ENCODE peak calls at places on chromosomes 13 and 19, in six cellular contexts. One of them, this sample, is unnamed.

GRCh38 chr13:43846496-43846895 is 33.0 kb downstream of the CCDC122 start:
- DNase-seq in H9: no peak
- DNase-seq in H1: no peak
- DNase-seq in mesenchymal stem cell: peak
- DNase-seq in neuronal stem cell: no peak
- DNase-seq in IMR-90: peak
- DNase-seq in this sample: peak

GRCh38 chr13:108728370-108728769 is 99.0 kb downstream of the MYO16 start:
- DNase-seq in neuronal stem cell: no peak
- DNase-seq in H9: peak
- DNase-seq in IMR-90: no peak
- DNase-seq in mesenchymal stem cell: no peak
- DNase-seq in H1: peak
- DNase-seq in this sample: peak

GRCh38 chr19:32977269-32977668 is 5.2 kb downstream of the FAAP24 start:
- DNase-seq in mesenchymal stem cell: peak
- DNase-seq in H9: no peak
- DNase-seq in neuronal stem cell: no peak
- DNase-seq in H1: no peak
- DNase-seq in IMR-90: peak
- DNase-seq in this sample: no peak

GRCh38 chr13:110617326-110618072 is 2.2 kb downstream of the NAXD start:
- DNase-seq in H9: no peak
- DNase-seq in H1: no peak
- DNase-seq in mesenchymal stem cell: peak
- DNase-seq in IMR-90: peak
- DNase-seq in neuronal stem cell: no peak
- DNase-seq in this sample: no peak

GRCh38 chr13:40438999-40439797 is 227.2 kb downstream of the FOXO1 start:
- DNase-seq in IMR-90: no peak
- DNase-seq in neuronal stem cell: no peak
- DNase-seq in mesenchymal stem cell: peak
- DNase-seq in H9: no peak
- DNase-seq in H1: no peak
- DNase-seq in this sample: peak

GRCh38 chr13:48539550-48539949 is 6.7 kb upstream of the RCBTB2 start:
- DNase-seq in neuronal stem cell: no peak
- DNase-seq in H9: no peak
- DNase-seq in IMR-90: no peak
- DNase-seq in mesenchymal stem cell: no peak
- DNase-seq in H1: no peak
- DNase-seq in this sample: no peak

GRCh38 chr19:47240996-47241918 is 10.3 kb upstream of the BBC3 start:
- DNase-seq in H9: peak
- DNase-seq in neuronal stem cell: no peak
- DNase-seq in H1: peak
- DNase-seq in IMR-90: peak
- DNase-seq in mesenchymal stem cell: peak
- DNase-seq in this sample: peak

GRCh38 chr19:40982594-40983101 is 8.4 kb upstream of the CYP2B6 start:
- DNase-seq in H9: peak
- DNase-seq in H1: peak
- DNase-seq in neuronal stem cell: no peak
- DNase-seq in IMR-90: peak
- DNase-seq in mesenchymal stem cell: no peak
- DNase-seq in this sample: no peak

GRCh38 chr19:46202872-46203860 is 26.4 kb upstream of the IGFL1 start:
- DNase-seq in H1: no peak
- DNase-seq in IMR-90: no peak
- DNase-seq in mesenchymal stem cell: no peak
- DNase-seq in neuronal stem cell: no peak
- DNase-seq in H9: no peak
- DNase-seq in this sample: peak

DNA sequence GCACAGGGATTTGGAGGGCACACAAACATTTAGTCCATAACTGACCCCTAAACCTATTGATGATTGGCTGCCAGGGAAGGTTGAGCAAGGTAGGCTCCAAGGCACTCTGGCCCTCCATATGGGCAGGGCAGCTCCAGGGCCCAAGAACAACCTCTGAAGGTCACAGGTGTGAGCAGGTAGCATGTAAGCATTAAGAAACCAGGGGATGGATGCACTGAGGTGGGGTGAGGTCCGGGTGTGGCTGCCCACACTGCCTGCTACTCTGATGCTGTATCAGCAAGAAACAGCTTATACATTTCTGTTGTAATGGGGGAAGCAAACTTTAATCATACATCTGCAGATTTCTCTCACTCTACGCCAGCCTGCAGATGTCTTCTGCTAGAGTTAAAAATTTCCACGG is 72.8 kb upstream of the MRI1 start:
- DNase-seq in IMR-90: no peak
- DNase-seq in H9: no peak
- DNase-seq in mesenchymal stem cell: no peak
- DNase-seq in H1: no peak
- DNase-seq in neuronal stem cell: no peak
- DNase-seq in this sample: no peak
- H3K14ac ChIP-seq in IMR-90: no peak
- H3K14ac ChIP-seq in H9: no peak
- H3K14ac ChIP-seq in mesenchymal stem cell: no peak
- H3K14ac ChIP-seq in H1: no peak
- H3K14ac ChIP-seq in neuronal stem cell: no peak
- H3K14ac ChIP-seq in this sample: no peak

GRCh38 chr13:51452391-51453307 is at the start of gene INTS6:
- DNase-seq in H1: peak
- DNase-seq in IMR-90: peak
- DNase-seq in H9: peak
- DNase-seq in neuronal stem cell: peak
- DNase-seq in mesenchymal stem cell: peak
- DNase-seq in this sample: peak

GRCh38 chr13:51444922-51445321 is 7.9 kb downstream of the INTS6 start:
- DNase-seq in neuronal stem cell: no peak
- DNase-seq in H9: no peak
- DNase-seq in IMR-90: peak
- DNase-seq in H1: no peak
- DNase-seq in mesenchymal stem cell: peak
- DNase-seq in this sample: no peak

GRCh38 chr13:51451134-51451466 is 1.7 kb downstream of the INTS6 start:
- DNase-seq in H1: no peak
- DNase-seq in mesenchymal stem cell: no peak
- DNase-seq in neuronal stem cell: no peak
- DNase-seq in IMR-90: no peak
- DNase-seq in H9: no peak
- DNase-seq in this sample: no peak

GRCh38 chr13:51451467-51452390 is 1.1 kb downstream of the INTS6 start:
- DNase-seq in neuronal stem cell: peak
- DNase-seq in H1: peak
- DNase-seq in H9: peak
- DNase-seq in mesenchymal stem cell: peak
- DNase-seq in IMR-90: peak
- DNase-seq in this sample: peak

DNA sequence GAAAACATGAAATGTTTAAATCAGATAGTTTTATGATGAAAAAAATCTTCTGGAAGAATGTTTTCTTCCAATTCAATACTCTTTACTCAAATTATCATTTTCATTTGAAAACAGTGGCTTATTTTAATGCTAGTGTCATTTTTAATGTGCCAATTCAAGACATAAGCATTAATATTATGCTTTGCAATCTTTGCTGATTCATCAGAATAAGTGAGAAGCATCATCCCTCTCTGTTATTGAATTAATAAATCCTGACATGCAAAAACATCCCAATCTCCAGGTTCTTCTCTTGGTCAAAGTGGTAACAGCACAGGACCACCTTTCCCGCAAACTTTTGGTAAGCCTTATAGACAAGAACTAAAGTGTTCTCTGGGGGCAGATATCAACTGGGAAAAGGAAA is 3.8 kb downstream of the INTS6 start:
- DNase-seq in neuronal stem cell: no peak
- DNase-seq in mesenchymal stem cell: no peak
- DNase-seq in H9: no peak
- DNase-seq in IMR-90: no peak
- DNase-seq in H1: no peak
- DNase-seq in this sample: no peak
- H3K14ac ChIP-seq in neuronal stem cell: no peak
- H3K14ac ChIP-seq in mesenchymal stem cell: no peak
- H3K14ac ChIP-seq in H9: no peak
- H3K14ac ChIP-seq in IMR-90: no peak
- H3K14ac ChIP-seq in H1: no peak
- H3K14ac ChIP-seq in this sample: no peak

GRCh38 chr13:95643814-95644598 is 500 bp downstream of the DZIP1 start:
- DNase-seq in IMR-90: peak
- DNase-seq in neuronal stem cell: no peak
- DNase-seq in H1: peak
- DNase-seq in mesenchymal stem cell: peak
- DNase-seq in H9: peak
- DNase-seq in this sample: no peak

GRCh38 chr13:95641961-95642621 is 2.4 kb downstream of the DZIP1 start:
- DNase-seq in mesenchymal stem cell: peak
- DNase-seq in H9: peak
- DNase-seq in IMR-90: peak
- DNase-seq in neuronal stem cell: peak
- DNase-seq in H1: peak
- DNase-seq in this sample: peak

GRCh38 chr13:95643009-95643408 is 1.5 kb downstream of the DZIP1 start:
- DNase-seq in H9: no peak
- DNase-seq in neuronal stem cell: no peak
- DNase-seq in mesenchymal stem cell: peak
- DNase-seq in H1: no peak
- DNase-seq in IMR-90: no peak
- DNase-seq in this sample: no peak

GRCh38 chr13:95643471-95643813 is 1.1 kb downstream of the DZIP1 start:
- DNase-seq in mesenchymal stem cell: peak
- DNase-seq in IMR-90: peak
- DNase-seq in H1: no peak
- DNase-seq in H9: peak
- DNase-seq in neuronal stem cell: peak
- DNase-seq in this sample: peak

GRCh38 chr13:95641291-95641811 is 3.2 kb downstream of the DZIP1 start:
- DNase-seq in mesenchymal stem cell: peak
- DNase-seq in H1: peak
- DNase-seq in neuronal stem cell: no peak
- DNase-seq in H9: peak
- DNase-seq in IMR-90: peak
- DNase-seq in this sample: no peak
- H3K14ac ChIP-seq in mesenchymal stem cell: no peak
- H3K14ac ChIP-seq in H1: no peak
- H3K14ac ChIP-seq in neuronal stem cell: no peak
- H3K14ac ChIP-seq in H9: no peak
- H3K14ac ChIP-seq in IMR-90: peak
- H3K14ac ChIP-seq in this sample: no peak

GRCh38 chr19:2922987-2923386 is 21.8 kb downstream of the ZNF77 start:
- DNase-seq in mesenchymal stem cell: no peak
- DNase-seq in H1: no peak
- DNase-seq in IMR-90: peak
- DNase-seq in H9: peak
- DNase-seq in neuronal stem cell: no peak
- DNase-seq in this sample: no peak

GRCh38 chr19:2923510-2923909 is 21.3 kb downstream of the ZNF77 start:
- DNase-seq in mesenchymal stem cell: no peak
- DNase-seq in neuronal stem cell: no peak
- DNase-seq in H9: no peak
- DNase-seq in IMR-90: peak
- DNase-seq in H1: no peak
- DNase-seq in this sample: peak

GRCh38 chr19:2912306-2912705 is 11.6 kb downstream of the ZNF57 start:
- DNase-seq in H1: no peak
- DNase-seq in neuronal stem cell: no peak
- DNase-seq in H9: no peak
- DNase-seq in mesenchymal stem cell: no peak
- DNase-seq in IMR-90: no peak
- DNase-seq in this sample: no peak

GRCh38 chr19:2917275-2918184 is 16.8 kb downstream of the ZNF57 start:
- DNase-seq in H9: no peak
- DNase-seq in neuronal stem cell: no peak
- DNase-seq in mesenchymal stem cell: no peak
- DNase-seq in IMR-90: no peak
- DNase-seq in H1: no peak
- DNase-seq in this sample: no peak
- H3K14ac ChIP-seq in H9: no peak
- H3K14ac ChIP-seq in neuronal stem cell: no peak
- H3K14ac ChIP-seq in mesenchymal stem cell: no peak
- H3K14ac ChIP-seq in IMR-90: no peak
- H3K14ac ChIP-seq in H1: no peak
- H3K14ac ChIP-seq in this sample: no peak

GRCh38 chr19:8484331-8484894 is 18.0 kb downstream of the PRAM1 start:
- DNase-seq in mesenchymal stem cell: no peak
- DNase-seq in neuronal stem cell: no peak
- DNase-seq in IMR-90: no peak
- DNase-seq in H9: no peak
- DNase-seq in H1: no peak
- DNase-seq in this sample: no peak

GRCh38 chr19:8488351-8488750 is 14.1 kb downstream of the PRAM1 start:
- DNase-seq in neuronal stem cell: peak
- DNase-seq in mesenchymal stem cell: no peak
- DNase-seq in H9: no peak
- DNase-seq in IMR-90: no peak
- DNase-seq in H1: no peak
- DNase-seq in this sample: no peak

GRCh38 chr19:8485561-8486371 is 16.7 kb downstream of the PRAM1 start:
- DNase-seq in neuronal stem cell: no peak
- DNase-seq in H9: no peak
- DNase-seq in mesenchymal stem cell: no peak
- DNase-seq in H1: no peak
- DNase-seq in IMR-90: no peak
- DNase-seq in this sample: no peak

GRCh38 chr19:8487137-8487851 is 15.1 kb downstream of the PRAM1 start:
- DNase-seq in H9: no peak
- DNase-seq in H1: no peak
- DNase-seq in IMR-90: no peak
- DNase-seq in neuronal stem cell: no peak
- DNase-seq in mesenchymal stem cell: no peak
- DNase-seq in this sample: peak

DNA sequence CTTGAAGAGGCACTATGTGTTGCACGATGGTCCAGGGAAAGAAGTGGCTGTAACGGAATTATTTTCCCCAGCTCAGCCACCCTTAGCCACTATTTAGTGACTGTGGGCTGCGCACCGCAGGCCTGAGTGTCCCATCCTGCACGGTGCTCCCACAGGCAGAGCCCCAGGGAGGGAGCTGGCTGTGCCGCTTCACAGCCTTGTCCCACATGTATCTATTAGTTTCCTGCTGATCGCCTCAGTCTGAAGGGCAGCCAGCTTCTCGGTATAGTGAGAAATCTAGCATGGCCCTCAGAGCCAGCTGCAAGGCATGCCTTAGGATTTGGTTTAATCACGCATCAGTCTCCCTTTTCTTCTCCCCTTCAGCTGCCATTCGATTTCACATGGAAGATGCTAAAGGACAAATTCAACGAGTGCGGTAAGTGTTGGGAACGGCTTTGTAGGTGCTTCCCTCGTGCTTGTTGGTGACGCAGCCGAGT is 15.7 kb downstream of the PRAM1 start:
- DNase-seq in H9: no peak
- DNase-seq in IMR-90: no peak
- DNase-seq in H1: no peak
- DNase-seq in neuronal stem cell: no peak
- DNase-seq in mesenchymal stem cell: no peak
- DNase-seq in this sample: no peak
- H3K14ac ChIP-seq in H9: no peak
- H3K14ac ChIP-seq in IMR-90: no peak
- H3K14ac ChIP-seq in H1: no peak
- H3K14ac ChIP-seq in neuronal stem cell: no peak
- H3K14ac ChIP-seq in mesenchymal stem cell: no peak
- H3K14ac ChIP-seq in this sample: no peak